ENCODE peak calls at places on chromosomes 3 and 15, in five cellular contexts. Z, X, P, Q and Y are unnamed samples.

GRCh38 chr15:99566157-99566900 is 545 bp downstream of the MEF2A start:
- DNase-seq in Z (no peak), X (no peak), P (no peak), Q (no peak), Y (peak)

GRCh38 chr3:94118390-94118789 is 55.5 kb downstream of the NSUN3 start:
- DNase-seq in Z (no peak), X (no peak), P (no peak), Q (no peak), Y (no peak)

GRCh38 chr15:90294601-90295269 is 29.3 kb downstream of the NGRN start:
- DNase-seq in Z (no peak), X (no peak), P (no peak), Q (no peak), Y (no peak)

GRCh38 chr15:22786868-22787698 is 639 bp downstream of the NIPA1 start:
- DNase-seq in Z (peak), X (no peak), P (peak), Q (peak), Y (peak)

GRCh38 chr15:101029971-101030661 is 111.0 kb downstream of the LRRK1 start:
- DNase-seq in Z (no peak), X (peak), P (no peak), Q (no peak), Y (no peak)

GRCh38 chr3:116930786-116931185 is 221.2 kb downstream of the TUSC7 start:
- DNase-seq in Z (no peak), X (no peak), P (no peak), Q (no peak), Y (no peak)

GRCh38 chr15:68632101-68632500 is 53.3 kb downstream of the CORO2B start:
- DNase-seq in Z (no peak), X (no peak), P (no peak), Q (no peak), Y (no peak)

GRCh38 chr3:129592362-129593150 is 13.9 kb downstream of the PLXND1 start:
- DNase-seq in Z (no peak), X (no peak), P (no peak), Q (no peak), Y (peak)

GRCh38 chr3:133041524-133041829 is 3.3 kb downstream of the TMEM108 start:
- DNase-seq in Z (no peak), X (no peak), P (no peak), Q (no peak), Y (no peak)